ENCODE peak calls at places on chromosome 5, in seven cellular contexts. One of them, this sample, is unnamed.

GRCh38 chr5:78640622-78641021 is 8.0 kb downstream of the LHFPL2 start:
- DNase-seq in B cell: no peak
- DNase-seq in neural crest cell: no peak
- DNase-seq in GM10248: no peak
- DNase-seq in CD8-positive, alpha-beta T cell: no peak
- DNase-seq in endothelial cell: no peak
- DNase-seq in WERI-Rb-1: no peak
- DNase-seq in this sample: no peak

GRCh38 chr5:88140863-88141694 is 127.6 kb downstream of the TMEM161B start:
- DNase-seq in GM10248: peak
- DNase-seq in neural crest cell: peak
- DNase-seq in WERI-Rb-1: peak
- DNase-seq in B cell: no peak
- DNase-seq in CD8-positive, alpha-beta T cell: peak
- DNase-seq in endothelial cell: peak
- DNase-seq in this sample: peak

GRCh38 chr5:32960340-32961065 is 249.4 kb downstream of the NPR3 start:
- DNase-seq in neural crest cell: no peak
- DNase-seq in WERI-Rb-1: no peak
- DNase-seq in CD8-positive, alpha-beta T cell: no peak
- DNase-seq in endothelial cell: no peak
- DNase-seq in GM10248: no peak
- DNase-seq in B cell: no peak
- DNase-seq in this sample: no peak

GRCh38 chr5:71907001-71907564 is 188.0 kb downstream of the CARTPT start:
- DNase-seq in CD8-positive, alpha-beta T cell: no peak
- DNase-seq in GM10248: no peak
- DNase-seq in neural crest cell: no peak
- DNase-seq in WERI-Rb-1: peak
- DNase-seq in B cell: no peak
- DNase-seq in endothelial cell: no peak
- DNase-seq in this sample: no peak

GRCh38 chr5:143314664-143315063 is 88.8 kb downstream of the NR3C1 start:
- DNase-seq in neural crest cell: no peak
- DNase-seq in GM10248: no peak
- DNase-seq in WERI-Rb-1: no peak
- DNase-seq in endothelial cell: no peak
- DNase-seq in CD8-positive, alpha-beta T cell: no peak
- DNase-seq in B cell: no peak
- DNase-seq in this sample: no peak

GRCh38 chr5:102583663-102584062 is 84.9 kb upstream of the SLCO6A1 start:
- DNase-seq in endothelial cell: no peak
- DNase-seq in CD8-positive, alpha-beta T cell: no peak
- DNase-seq in B cell: no peak
- DNase-seq in neural crest cell: no peak
- DNase-seq in GM10248: no peak
- DNase-seq in WERI-Rb-1: peak
- DNase-seq in this sample: no peak

GRCh38 chr5:93960044-93960443 is 218.6 kb upstream of the POU5F2 start:
- DNase-seq in B cell: no peak
- DNase-seq in CD8-positive, alpha-beta T cell: no peak
- DNase-seq in WERI-Rb-1: no peak
- DNase-seq in endothelial cell: no peak
- DNase-seq in GM10248: no peak
- DNase-seq in neural crest cell: no peak
- DNase-seq in this sample: no peak

GRCh38 chr5:180366303-180366702 is 13.2 kb upstream of the GFPT2 start:
- DNase-seq in WERI-Rb-1: no peak
- DNase-seq in B cell: no peak
- DNase-seq in endothelial cell: no peak
- DNase-seq in CD8-positive, alpha-beta T cell: no peak
- DNase-seq in neural crest cell: no peak
- DNase-seq in GM10248: no peak
- DNase-seq in this sample: no peak

GRCh38 chr5:122723606-122724352 is 51.1 kb upstream of the SNX2 start:
- DNase-seq in WERI-Rb-1: no peak
- DNase-seq in neural crest cell: no peak
- DNase-seq in B cell: peak
- DNase-seq in GM10248: peak
- DNase-seq in endothelial cell: no peak
- DNase-seq in CD8-positive, alpha-beta T cell: no peak
- DNase-seq in this sample: peak

GRCh38 chr5:65127181-65127901 is 354.4 kb downstream of the ADAMTS6 start:
- DNase-seq in GM10248: no peak
- DNase-seq in CD8-positive, alpha-beta T cell: no peak
- DNase-seq in endothelial cell: no peak
- DNase-seq in neural crest cell: no peak
- DNase-seq in B cell: no peak
- DNase-seq in WERI-Rb-1: no peak
- DNase-seq in this sample: no peak

GRCh38 chr5:123429993-123430392 is 6.8 kb upstream of the CEP120 start:
- DNase-seq in endothelial cell: no peak
- DNase-seq in CD8-positive, alpha-beta T cell: no peak
- DNase-seq in GM10248: no peak
- DNase-seq in WERI-Rb-1: no peak
- DNase-seq in B cell: no peak
- DNase-seq in neural crest cell: no peak
- DNase-seq in this sample: no peak

DNA sequence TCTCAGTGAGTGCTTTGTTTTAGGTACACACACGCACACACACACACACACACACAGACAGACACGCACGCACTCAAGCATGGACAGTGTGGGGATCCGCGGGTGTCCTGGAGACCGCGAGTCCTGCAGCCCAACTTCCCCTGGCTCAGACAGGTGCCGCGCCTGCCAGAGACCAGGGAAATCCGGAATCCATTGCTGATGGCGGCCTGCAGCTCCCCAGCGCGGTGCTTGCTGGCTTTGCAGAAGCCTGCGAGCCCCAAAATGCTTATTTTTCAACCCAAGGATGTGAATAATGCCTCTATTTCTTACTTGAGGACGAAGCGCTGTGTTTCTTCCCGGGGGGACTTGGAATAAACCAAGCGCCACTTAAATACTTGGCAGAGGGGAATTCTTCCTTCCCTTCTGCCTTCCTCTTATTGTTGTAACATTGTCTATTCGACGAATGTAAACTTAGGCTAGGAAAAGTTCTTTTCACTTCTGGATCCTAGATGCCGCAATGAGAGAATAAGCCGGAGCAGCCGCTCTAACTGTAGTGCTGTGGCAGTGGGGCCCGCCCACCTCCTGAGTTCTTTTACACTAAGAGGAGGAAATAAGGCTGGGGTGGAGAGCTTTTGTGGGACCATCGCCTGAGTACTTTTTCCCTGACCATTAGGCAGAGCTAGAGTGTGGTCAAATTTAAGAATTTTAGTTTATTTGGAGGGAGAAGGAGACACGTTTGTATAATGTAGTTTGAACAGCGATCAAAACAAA is 804 bp downstream of the ITGA2 start:
- DNase-seq in GM10248: peak
- DNase-seq in B cell: no peak
- DNase-seq in CD8-positive, alpha-beta T cell: peak
- DNase-seq in neural crest cell: peak
- DNase-seq in WERI-Rb-1: peak
- DNase-seq in endothelial cell: peak
- DNase-seq in this sample: peak
- TF ChIP-seq CTCF in GM10248: peak
- TF ChIP-seq CTCF in B cell: no peak
- TF ChIP-seq CTCF in CD8-positive, alpha-beta T cell: no peak
- TF ChIP-seq CTCF in neural crest cell: peak
- TF ChIP-seq CTCF in WERI-Rb-1: peak
- TF ChIP-seq CTCF in endothelial cell: no peak
- TF ChIP-seq CTCF in this sample: no peak

DNA sequence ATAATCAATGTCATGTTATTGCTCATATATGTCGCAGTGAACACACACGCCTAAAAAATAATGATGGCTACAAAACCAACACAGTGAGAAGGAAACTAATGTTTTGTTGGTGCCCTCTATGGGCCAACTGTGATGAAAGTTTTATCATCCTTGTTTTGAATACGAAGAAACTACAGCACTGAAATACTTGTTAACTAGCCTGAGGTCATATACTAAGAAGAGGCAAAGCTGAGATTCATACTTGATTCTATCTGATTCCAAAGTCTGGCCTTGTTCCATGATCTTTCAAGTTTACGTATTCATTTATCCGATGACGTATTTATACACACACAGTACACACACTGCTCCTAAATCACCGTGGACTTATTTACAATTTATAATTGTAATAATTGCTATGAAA is 16.1 kb upstream of the DRD1 start:
- DNase-seq in endothelial cell: no peak
- DNase-seq in GM10248: no peak
- DNase-seq in WERI-Rb-1: no peak
- DNase-seq in neural crest cell: no peak
- DNase-seq in B cell: no peak
- DNase-seq in CD8-positive, alpha-beta T cell: no peak
- DNase-seq in this sample: no peak
- TF ChIP-seq CTCF in endothelial cell: peak
- TF ChIP-seq CTCF in GM10248: peak
- TF ChIP-seq CTCF in WERI-Rb-1: peak
- TF ChIP-seq CTCF in neural crest cell: peak
- TF ChIP-seq CTCF in B cell: no peak
- TF ChIP-seq CTCF in CD8-positive, alpha-beta T cell: peak
- TF ChIP-seq CTCF in this sample: peak

GRCh38 chr5:109849478-109850088 is 159.9 kb downstream of the MAN2A1 start:
- DNase-seq in neural crest cell: no peak
- DNase-seq in B cell: no peak
- DNase-seq in CD8-positive, alpha-beta T cell: no peak
- DNase-seq in GM10248: no peak
- DNase-seq in endothelial cell: no peak
- DNase-seq in WERI-Rb-1: no peak
- DNase-seq in this sample: no peak

GRCh38 chr5:109844695-109845094 is 155.0 kb downstream of the MAN2A1 start:
- DNase-seq in B cell: no peak
- DNase-seq in WERI-Rb-1: no peak
- DNase-seq in CD8-positive, alpha-beta T cell: no peak
- DNase-seq in GM10248: no peak
- DNase-seq in neural crest cell: no peak
- DNase-seq in endothelial cell: no peak
- DNase-seq in this sample: no peak

GRCh38 chr5:109838157-109838556 is 148.4 kb downstream of the MAN2A1 start:
- DNase-seq in GM10248: no peak
- DNase-seq in neural crest cell: no peak
- DNase-seq in CD8-positive, alpha-beta T cell: no peak
- DNase-seq in B cell: no peak
- DNase-seq in WERI-Rb-1: no peak
- DNase-seq in endothelial cell: no peak
- DNase-seq in this sample: no peak

GRCh38 chr5:109848130-109848529 is 158.4 kb downstream of the MAN2A1 start:
- DNase-seq in WERI-Rb-1: no peak
- DNase-seq in neural crest cell: no peak
- DNase-seq in B cell: no peak
- DNase-seq in GM10248: no peak
- DNase-seq in CD8-positive, alpha-beta T cell: no peak
- DNase-seq in endothelial cell: no peak
- DNase-seq in this sample: no peak

DNA sequence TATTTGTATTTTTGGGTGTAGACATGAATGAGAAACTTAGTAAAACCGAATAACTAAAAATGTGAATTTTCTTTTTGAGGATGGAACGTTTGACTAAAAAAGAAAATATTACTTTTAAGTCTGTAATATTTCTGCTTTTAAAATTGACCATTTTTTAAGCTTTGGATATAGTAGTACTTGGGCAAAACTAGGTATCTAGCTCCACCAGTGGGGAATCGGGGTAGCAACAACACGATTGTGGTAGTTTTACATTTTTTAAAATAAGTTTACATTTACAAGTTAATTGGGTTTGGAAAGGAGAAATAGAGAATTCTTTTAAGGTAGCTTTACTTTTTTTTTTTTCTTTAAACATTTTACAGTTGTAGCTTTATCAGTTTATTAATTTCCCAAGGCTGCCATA is 154.4 kb downstream of the MAN2A1 start:
- DNase-seq in CD8-positive, alpha-beta T cell: no peak
- DNase-seq in B cell: no peak
- DNase-seq in GM10248: no peak
- DNase-seq in neural crest cell: no peak
- DNase-seq in WERI-Rb-1: no peak
- DNase-seq in endothelial cell: no peak
- DNase-seq in this sample: no peak
- TF ChIP-seq CTCF in CD8-positive, alpha-beta T cell: no peak
- TF ChIP-seq CTCF in B cell: peak
- TF ChIP-seq CTCF in GM10248: no peak
- TF ChIP-seq CTCF in neural crest cell: peak
- TF ChIP-seq CTCF in WERI-Rb-1: no peak
- TF ChIP-seq CTCF in endothelial cell: no peak
- TF ChIP-seq CTCF in this sample: no peak

DNA sequence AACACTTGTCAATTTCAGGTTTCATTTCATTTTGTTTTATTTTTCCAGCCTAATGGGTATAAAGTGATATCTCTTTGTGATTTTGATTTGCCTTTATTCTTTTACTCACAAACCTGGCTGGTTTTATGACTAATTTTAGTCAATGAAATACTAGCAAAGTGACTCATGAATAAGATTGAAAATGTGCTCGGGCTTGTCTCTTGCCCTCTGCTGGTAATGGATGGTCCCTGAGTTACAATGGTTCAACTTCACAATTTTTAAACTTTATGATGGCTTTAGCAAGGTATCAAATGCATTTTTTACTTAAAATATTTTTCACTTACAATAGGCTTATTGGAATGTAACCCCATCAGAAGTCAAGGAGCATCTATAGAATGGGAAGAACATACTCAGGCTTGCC is 431.4 kb upstream of the CCNG1 start:
- DNase-seq in endothelial cell: no peak
- DNase-seq in CD8-positive, alpha-beta T cell: no peak
- DNase-seq in neural crest cell: no peak
- DNase-seq in GM10248: no peak
- DNase-seq in B cell: no peak
- DNase-seq in WERI-Rb-1: no peak
- DNase-seq in this sample: no peak
- TF ChIP-seq CTCF in endothelial cell: no peak
- TF ChIP-seq CTCF in CD8-positive, alpha-beta T cell: no peak
- TF ChIP-seq CTCF in neural crest cell: peak
- TF ChIP-seq CTCF in GM10248: peak
- TF ChIP-seq CTCF in B cell: no peak
- TF ChIP-seq CTCF in WERI-Rb-1: no peak
- TF ChIP-seq CTCF in this sample: no peak